ENCODE peak calls at places on chromosomes 13 and 19, in nine cellular contexts. One of them, this sample, is unnamed.

GRCh38 chr19:7393459-7393858 is 44.7 kb downstream of the ARHGEF18 start:
- DNase-seq in activated CD4-positive, alpha-beta T cell treated with anti-CD3 and anti-CD28 coated beads for 48 hours: no peak
- DNase-seq in NCI-H2107: no peak
- DNase-seq in amniotic stem cell: no peak
- DNase-seq in lower leg skin: no peak
- DNase-seq in activated T-helper 1 cell treated with anti-CD3 and anti-CD28 coated beads, Interleukin-2, amount 50 U/mL, for 16 hours: no peak
- DNase-seq in coronary artery: no peak
- DNase-seq in T-helper 1 cell: no peak
- DNase-seq in upper lobe of right lung: no peak
- DNase-seq in this sample: no peak

GRCh38 chr19:416416-416815 is 7.5 kb upstream of the C2CD4C start:
- DNase-seq in coronary artery: no peak
- DNase-seq in T-helper 1 cell: no peak
- DNase-seq in upper lobe of right lung: peak
- DNase-seq in activated CD4-positive, alpha-beta T cell treated with anti-CD3 and anti-CD28 coated beads for 48 hours: no peak
- DNase-seq in lower leg skin: no peak
- DNase-seq in NCI-H2107: no peak
- DNase-seq in activated T-helper 1 cell treated with anti-CD3 and anti-CD28 coated beads, Interleukin-2, amount 50 U/mL, for 16 hours: no peak
- DNase-seq in amniotic stem cell: no peak
- DNase-seq in this sample: no peak

GRCh38 chr19:45177817-45178261 is at the start of gene TRAPPC6A:
- DNase-seq in activated CD4-positive, alpha-beta T cell treated with anti-CD3 and anti-CD28 coated beads for 48 hours: no peak
- DNase-seq in activated T-helper 1 cell treated with anti-CD3 and anti-CD28 coated beads, Interleukin-2, amount 50 U/mL, for 16 hours: no peak
- DNase-seq in upper lobe of right lung: no peak
- DNase-seq in NCI-H2107: no peak
- DNase-seq in amniotic stem cell: no peak
- DNase-seq in T-helper 1 cell: no peak
- DNase-seq in coronary artery: no peak
- DNase-seq in lower leg skin: no peak
- DNase-seq in this sample: no peak

GRCh38 chr19:48991823-48992570 is 1.1 kb downstream of the GYS1 start:
- DNase-seq in activated CD4-positive, alpha-beta T cell treated with anti-CD3 and anti-CD28 coated beads for 48 hours: no peak
- DNase-seq in lower leg skin: peak
- DNase-seq in coronary artery: peak
- DNase-seq in activated T-helper 1 cell treated with anti-CD3 and anti-CD28 coated beads, Interleukin-2, amount 50 U/mL, for 16 hours: no peak
- DNase-seq in T-helper 1 cell: no peak
- DNase-seq in NCI-H2107: no peak
- DNase-seq in amniotic stem cell: peak
- DNase-seq in upper lobe of right lung: no peak
- DNase-seq in this sample: no peak

GRCh38 chr13:93361703-93362102 is 135.1 kb downstream of the GPC6 start:
- DNase-seq in T-helper 1 cell: no peak
- DNase-seq in NCI-H2107: no peak
- DNase-seq in activated CD4-positive, alpha-beta T cell treated with anti-CD3 and anti-CD28 coated beads for 48 hours: no peak
- DNase-seq in activated T-helper 1 cell treated with anti-CD3 and anti-CD28 coated beads, Interleukin-2, amount 50 U/mL, for 16 hours: no peak
- DNase-seq in lower leg skin: no peak
- DNase-seq in amniotic stem cell: no peak
- DNase-seq in upper lobe of right lung: no peak
- DNase-seq in coronary artery: no peak
- DNase-seq in this sample: no peak

GRCh38 chr13:19955873-19956559 is 2.5 kb upstream of the ZMYM2 start:
- DNase-seq in activated CD4-positive, alpha-beta T cell treated with anti-CD3 and anti-CD28 coated beads for 48 hours: no peak
- DNase-seq in NCI-H2107: no peak
- DNase-seq in T-helper 1 cell: no peak
- DNase-seq in activated T-helper 1 cell treated with anti-CD3 and anti-CD28 coated beads, Interleukin-2, amount 50 U/mL, for 16 hours: no peak
- DNase-seq in coronary artery: no peak
- DNase-seq in lower leg skin: no peak
- DNase-seq in upper lobe of right lung: no peak
- DNase-seq in amniotic stem cell: no peak
- DNase-seq in this sample: no peak

GRCh38 chr19:7917292-7918061 is 2.7 kb upstream of the SNAPC2 start:
- DNase-seq in activated T-helper 1 cell treated with anti-CD3 and anti-CD28 coated beads, Interleukin-2, amount 50 U/mL, for 16 hours: no peak
- DNase-seq in T-helper 1 cell: peak
- DNase-seq in NCI-H2107: no peak
- DNase-seq in lower leg skin: no peak
- DNase-seq in upper lobe of right lung: peak
- DNase-seq in activated CD4-positive, alpha-beta T cell treated with anti-CD3 and anti-CD28 coated beads for 48 hours: peak
- DNase-seq in coronary artery: no peak
- DNase-seq in amniotic stem cell: peak
- DNase-seq in this sample: no peak

GRCh38 chr13:110521946-110522345 is 39.6 kb downstream of the RAB20 start:
- DNase-seq in NCI-H2107: no peak
- DNase-seq in T-helper 1 cell: no peak
- DNase-seq in activated T-helper 1 cell treated with anti-CD3 and anti-CD28 coated beads, Interleukin-2, amount 50 U/mL, for 16 hours: no peak
- DNase-seq in coronary artery: no peak
- DNase-seq in amniotic stem cell: no peak
- DNase-seq in upper lobe of right lung: no peak
- DNase-seq in lower leg skin: no peak
- DNase-seq in activated CD4-positive, alpha-beta T cell treated with anti-CD3 and anti-CD28 coated beads for 48 hours: no peak
- DNase-seq in this sample: no peak

GRCh38 chr13:94968040-94968756 is 255.9 kb upstream of the SOX21 start:
- DNase-seq in activated T-helper 1 cell treated with anti-CD3 and anti-CD28 coated beads, Interleukin-2, amount 50 U/mL, for 16 hours: no peak
- DNase-seq in amniotic stem cell: no peak
- DNase-seq in lower leg skin: no peak
- DNase-seq in T-helper 1 cell: no peak
- DNase-seq in NCI-H2107: peak
- DNase-seq in coronary artery: no peak
- DNase-seq in upper lobe of right lung: no peak
- DNase-seq in activated CD4-positive, alpha-beta T cell treated with anti-CD3 and anti-CD28 coated beads for 48 hours: peak
- DNase-seq in this sample: no peak

GRCh38 chr13:42740753-42741152 is 40.6 kb upstream of the FAM216B start:
- DNase-seq in amniotic stem cell: no peak
- DNase-seq in lower leg skin: no peak
- DNase-seq in activated T-helper 1 cell treated with anti-CD3 and anti-CD28 coated beads, Interleukin-2, amount 50 U/mL, for 16 hours: no peak
- DNase-seq in activated CD4-positive, alpha-beta T cell treated with anti-CD3 and anti-CD28 coated beads for 48 hours: no peak
- DNase-seq in coronary artery: no peak
- DNase-seq in T-helper 1 cell: no peak
- DNase-seq in upper lobe of right lung: peak
- DNase-seq in NCI-H2107: no peak
- DNase-seq in this sample: no peak

GRCh38 chr13:44710576-44710975 is 134.4 kb upstream of the TSC22D1 start:
- DNase-seq in amniotic stem cell: peak
- DNase-seq in upper lobe of right lung: no peak
- DNase-seq in activated T-helper 1 cell treated with anti-CD3 and anti-CD28 coated beads, Interleukin-2, amount 50 U/mL, for 16 hours: no peak
- DNase-seq in activated CD4-positive, alpha-beta T cell treated with anti-CD3 and anti-CD28 coated beads for 48 hours: peak
- DNase-seq in T-helper 1 cell: no peak
- DNase-seq in lower leg skin: no peak
- DNase-seq in coronary artery: no peak
- DNase-seq in NCI-H2107: no peak
- DNase-seq in this sample: no peak

GRCh38 chr19:17114414-17114831 is 38.8 kb downstream of the MYO9B start:
- DNase-seq in lower leg skin: no peak
- DNase-seq in activated T-helper 1 cell treated with anti-CD3 and anti-CD28 coated beads, Interleukin-2, amount 50 U/mL, for 16 hours: no peak
- DNase-seq in upper lobe of right lung: no peak
- DNase-seq in amniotic stem cell: no peak
- DNase-seq in coronary artery: no peak
- DNase-seq in T-helper 1 cell: no peak
- DNase-seq in activated CD4-positive, alpha-beta T cell treated with anti-CD3 and anti-CD28 coated beads for 48 hours: no peak
- DNase-seq in NCI-H2107: no peak
- DNase-seq in this sample: no peak

GRCh38 chr13:85332595-85332994 is 466.6 kb downstream of the SLITRK6 start:
- DNase-seq in coronary artery: no peak
- DNase-seq in T-helper 1 cell: no peak
- DNase-seq in lower leg skin: no peak
- DNase-seq in amniotic stem cell: no peak
- DNase-seq in activated CD4-positive, alpha-beta T cell treated with anti-CD3 and anti-CD28 coated beads for 48 hours: no peak
- DNase-seq in activated T-helper 1 cell treated with anti-CD3 and anti-CD28 coated beads, Interleukin-2, amount 50 U/mL, for 16 hours: no peak
- DNase-seq in upper lobe of right lung: no peak
- DNase-seq in NCI-H2107: no peak
- DNase-seq in this sample: no peak

GRCh38 chr19:40672038-40672437 is 18.4 kb downstream of the NUMBL start:
- DNase-seq in upper lobe of right lung: no peak
- DNase-seq in T-helper 1 cell: no peak
- DNase-seq in activated CD4-positive, alpha-beta T cell treated with anti-CD3 and anti-CD28 coated beads for 48 hours: no peak
- DNase-seq in coronary artery: no peak
- DNase-seq in NCI-H2107: no peak
- DNase-seq in lower leg skin: no peak
- DNase-seq in activated T-helper 1 cell treated with anti-CD3 and anti-CD28 coated beads, Interleukin-2, amount 50 U/mL, for 16 hours: no peak
- DNase-seq in amniotic stem cell: no peak
- DNase-seq in this sample: no peak

This sample was measured in NCI-H187 treated with DMSO at 0.1 percent for 48 hours.